ENCODE peak calls at places on chromosome 10, in five cellular contexts. One of them, this sample, is unnamed.

GRCh38 chr10:71777213-71777985 is 4.1 kb upstream of the VSIR start:
- DNase-seq in GM13976: no peak
- DNase-seq in astrocyte of the spinal cord: no peak
- DNase-seq in fibroblast of villous mesenchyme: no peak
- DNase-seq in IMR-90: no peak
- DNase-seq in this sample: peak; percentile 44

GRCh38 chr10:105189464-105189800 is 548.3 kb downstream of the SORCS3 start:
- DNase-seq in fibroblast of villous mesenchyme: no peak
- DNase-seq in GM13976: no peak
- DNase-seq in astrocyte of the spinal cord: peak; percentile 68
- DNase-seq in IMR-90: no peak
- DNase-seq in this sample: no peak

GRCh38 chr10:73586583-73586984 is 4.6 kb downstream of the USP54 start:
- DNase-seq in IMR-90: peak; percentile 84
- DNase-seq in astrocyte of the spinal cord: peak; percentile 79
- DNase-seq in fibroblast of villous mesenchyme: peak; percentile 92
- DNase-seq in GM13976: no peak
- DNase-seq in this sample: peak; percentile 86

GRCh38 chr10:73922007-73922863 is 11.3 kb downstream of the PLAU start:
- DNase-seq in GM13976: peak; percentile 62
- DNase-seq in astrocyte of the spinal cord: no peak
- DNase-seq in IMR-90: no peak
- DNase-seq in fibroblast of villous mesenchyme: peak; percentile 39
- DNase-seq in this sample: no peak

GRCh38 chr10:46248651-46249131 is 38.1 kb upstream of the ANTXRL start:
- DNase-seq in GM13976: no peak
- DNase-seq in astrocyte of the spinal cord: no peak
- DNase-seq in IMR-90: no peak
- DNase-seq in fibroblast of villous mesenchyme: no peak
- DNase-seq in this sample: no peak

GRCh38 chr10:73781879-73782748 is at the start of gene CHCHD1:
- DNase-seq in GM13976: peak; percentile 92
- DNase-seq in fibroblast of villous mesenchyme: peak; percentile 92
- DNase-seq in IMR-90: peak; percentile 85
- DNase-seq in astrocyte of the spinal cord: peak; percentile 89
- DNase-seq in this sample: peak; percentile 98

GRCh38 chr10:91462423-91462822 is 52.3 kb downstream of the HECTD2 start:
- DNase-seq in GM13976: no peak
- DNase-seq in fibroblast of villous mesenchyme: peak; percentile 51
- DNase-seq in IMR-90: peak; percentile 42
- DNase-seq in astrocyte of the spinal cord: peak; percentile 22
- DNase-seq in this sample: no peak

GRCh38 chr10:110410329-110411046 is 87.2 kb upstream of the DUSP5 start:
- DNase-seq in fibroblast of villous mesenchyme: peak; percentile 92
- DNase-seq in IMR-90: peak; percentile 98
- DNase-seq in GM13976: no peak
- DNase-seq in astrocyte of the spinal cord: peak; percentile 93
- DNase-seq in this sample: peak; percentile 94

GRCh38 chr10:116721991-116722392 is 20.4 kb downstream of the HSPA12A start:
- DNase-seq in astrocyte of the spinal cord: peak; percentile 41
- DNase-seq in IMR-90: peak; percentile 78
- DNase-seq in fibroblast of villous mesenchyme: peak; percentile 64
- DNase-seq in GM13976: no peak
- DNase-seq in this sample: no peak

GRCh38 chr10:126468876-126469643 is 80.8 kb upstream of the ADAM12 start:
- DNase-seq in astrocyte of the spinal cord: peak; percentile 92
- DNase-seq in IMR-90: no peak
- DNase-seq in fibroblast of villous mesenchyme: peak; percentile 49
- DNase-seq in GM13976: no peak
- DNase-seq in this sample: no peak

GRCh38 chr10:110348351-110348750 is 43.6 kb upstream of the SMNDC1 start:
- DNase-seq in GM13976: no peak
- DNase-seq in astrocyte of the spinal cord: no peak
- DNase-seq in IMR-90: no peak
- DNase-seq in fibroblast of villous mesenchyme: no peak
- DNase-seq in this sample: no peak

GRCh38 chr10:23293145-23293724 is 51.4 kb downstream of the C10orf67 start:
- DNase-seq in astrocyte of the spinal cord: peak; percentile 11
- DNase-seq in GM13976: peak; percentile 52
- DNase-seq in fibroblast of villous mesenchyme: peak; percentile 39
- DNase-seq in IMR-90: peak; percentile 9
- DNase-seq in this sample: no peak

GRCh38 chr10:103851261-103851660 is 4.1 kb downstream of the SH3PXD2A start:
- DNase-seq in astrocyte of the spinal cord: no peak
- DNase-seq in fibroblast of villous mesenchyme: no peak
- DNase-seq in IMR-90: no peak
- DNase-seq in GM13976: no peak
- DNase-seq in this sample: no peak

GRCh38 chr10:42932735-42933453 is 144.0 kb upstream of the RET start:
- DNase-seq in IMR-90: no peak
- DNase-seq in fibroblast of villous mesenchyme: no peak
- DNase-seq in GM13976: peak; percentile 27
- DNase-seq in astrocyte of the spinal cord: no peak
- DNase-seq in this sample: peak; percentile 55

GRCh38 chr10:34526758-34527730 is 288.1 kb downstream of the PARD3 start:
- DNase-seq in IMR-90: peak; percentile 98
- DNase-seq in astrocyte of the spinal cord: peak; percentile 95
- DNase-seq in fibroblast of villous mesenchyme: peak; percentile 94
- DNase-seq in GM13976: no peak
- DNase-seq in this sample: peak; percentile 42
- TF ChIP-seq CTCF in IMR-90: peak; percentile 57
- TF ChIP-seq CTCF in astrocyte of the spinal cord: peak; percentile 31
- TF ChIP-seq CTCF in fibroblast of villous mesenchyme: peak; percentile 35
- TF ChIP-seq CTCF in GM13976: peak; percentile 7
- TF ChIP-seq CTCF in this sample: peak; percentile 46

DNA sequence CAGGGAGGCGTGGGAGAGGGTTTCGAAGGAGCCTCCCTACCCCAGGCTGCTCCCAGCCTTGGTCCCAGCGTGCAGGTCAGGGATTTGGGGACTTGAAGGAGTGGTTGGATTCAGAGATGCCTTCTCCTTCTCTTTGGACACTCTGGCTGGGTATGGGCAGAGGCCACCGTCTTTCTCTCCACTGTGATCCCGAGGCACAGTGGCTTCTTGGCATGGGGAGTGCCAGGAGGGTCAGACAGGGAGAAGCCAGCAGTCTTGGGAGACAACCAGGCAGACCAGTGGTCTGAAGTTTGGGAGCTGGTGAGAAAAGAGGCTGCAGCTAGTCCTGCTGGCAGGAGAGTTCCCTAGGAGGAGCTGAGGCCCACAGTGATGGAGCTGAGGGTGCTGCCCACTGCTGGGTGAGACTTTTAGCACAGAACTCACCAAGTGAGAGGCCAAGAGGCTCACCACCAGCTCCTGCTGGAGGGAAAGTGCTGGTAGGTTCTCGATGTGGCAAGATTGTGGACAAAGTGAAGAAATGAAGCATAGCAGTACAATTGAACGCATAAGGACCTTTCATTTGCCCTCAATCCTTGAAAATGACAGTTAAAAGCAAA is 35.2 kb upstream of the WDFY4 start:
- DNase-seq in GM13976: no peak
- DNase-seq in fibroblast of villous mesenchyme: no peak
- DNase-seq in astrocyte of the spinal cord: no peak
- DNase-seq in IMR-90: no peak
- DNase-seq in this sample: peak; percentile 35
- TF ChIP-seq CTCF in GM13976: no peak
- TF ChIP-seq CTCF in fibroblast of villous mesenchyme: peak; percentile 27
- TF ChIP-seq CTCF in astrocyte of the spinal cord: peak; percentile 23
- TF ChIP-seq CTCF in IMR-90: no peak
- TF ChIP-seq CTCF in this sample: peak; percentile 46

GRCh38 chr10:123585477-123586445 is 80.4 kb upstream of the GPR26 start:
- DNase-seq in fibroblast of villous mesenchyme: no peak
- DNase-seq in GM13976: no peak
- DNase-seq in IMR-90: no peak
- DNase-seq in astrocyte of the spinal cord: no peak
- DNase-seq in this sample: no peak
- TF ChIP-seq CTCF in fibroblast of villous mesenchyme: no peak
- TF ChIP-seq CTCF in GM13976: no peak
- TF ChIP-seq CTCF in IMR-90: no peak
- TF ChIP-seq CTCF in astrocyte of the spinal cord: no peak
- TF ChIP-seq CTCF in this sample: no peak

GRCh38 chr10:87794285-87794684 is 23.7 kb downstream of the ATAD1 start:
- DNase-seq in IMR-90: no peak
- DNase-seq in astrocyte of the spinal cord: no peak
- DNase-seq in GM13976: peak; percentile 16
- DNase-seq in fibroblast of villous mesenchyme: no peak
- DNase-seq in this sample: no peak

GRCh38 chr10:87786421-87786820 is 31.6 kb downstream of the ATAD1 start:
- DNase-seq in GM13976: no peak
- DNase-seq in IMR-90: no peak
- DNase-seq in fibroblast of villous mesenchyme: no peak
- DNase-seq in astrocyte of the spinal cord: no peak
- DNase-seq in this sample: no peak

GRCh38 chr10:87790185-87790584 is 27.8 kb downstream of the ATAD1 start:
- DNase-seq in astrocyte of the spinal cord: no peak
- DNase-seq in GM13976: no peak
- DNase-seq in IMR-90: no peak
- DNase-seq in fibroblast of villous mesenchyme: no peak
- DNase-seq in this sample: no peak
- TF ChIP-seq CTCF in astrocyte of the spinal cord: no peak
- TF ChIP-seq CTCF in GM13976: no peak
- TF ChIP-seq CTCF in IMR-90: no peak
- TF ChIP-seq CTCF in fibroblast of villous mesenchyme: no peak
- TF ChIP-seq CTCF in this sample: no peak

DNA sequence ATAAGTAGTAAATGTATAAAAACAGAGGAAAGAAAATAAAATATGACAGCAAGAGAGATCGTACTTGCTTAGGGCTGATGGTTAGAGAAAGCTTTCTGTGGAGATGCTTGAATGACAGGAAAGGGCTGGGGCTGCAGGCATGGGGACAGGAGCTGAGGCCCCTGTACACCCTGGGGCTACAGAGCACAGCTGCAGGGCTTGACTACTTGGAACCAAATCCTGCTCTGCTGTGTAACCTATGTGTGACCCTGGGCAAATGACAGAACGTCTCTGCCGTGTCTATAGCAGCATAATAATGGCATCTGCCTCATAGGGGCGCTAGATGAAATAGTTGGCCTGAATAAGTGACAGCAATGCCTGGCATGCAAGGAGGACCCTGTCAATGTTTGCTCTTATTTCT is 254.1 kb downstream of the USP6NL start:
- DNase-seq in GM13976: no peak
- DNase-seq in IMR-90: no peak
- DNase-seq in fibroblast of villous mesenchyme: no peak
- DNase-seq in astrocyte of the spinal cord: no peak
- DNase-seq in this sample: no peak
- TF ChIP-seq CTCF in GM13976: no peak
- TF ChIP-seq CTCF in IMR-90: no peak
- TF ChIP-seq CTCF in fibroblast of villous mesenchyme: no peak
- TF ChIP-seq CTCF in astrocyte of the spinal cord: no peak
- TF ChIP-seq CTCF in this sample: no peak

GRCh38 chr10:93917814-93918213 is 24.0 kb downstream of the SLC35G1 start:
- DNase-seq in fibroblast of villous mesenchyme: no peak
- DNase-seq in astrocyte of the spinal cord: no peak
- DNase-seq in GM13976: no peak
- DNase-seq in IMR-90: no peak
- DNase-seq in this sample: no peak

GRCh38 chr10:93916257-93917063 is 22.7 kb downstream of the SLC35G1 start:
- DNase-seq in fibroblast of villous mesenchyme: peak; percentile 34
- DNase-seq in astrocyte of the spinal cord: peak; percentile 61
- DNase-seq in IMR-90: peak; percentile 52
- DNase-seq in GM13976: no peak
- DNase-seq in this sample: no peak

GRCh38 chr10:93926613-93927012 is 32.8 kb downstream of the SLC35G1 start:
- DNase-seq in fibroblast of villous mesenchyme: no peak
- DNase-seq in astrocyte of the spinal cord: no peak
- DNase-seq in IMR-90: peak; percentile 7
- DNase-seq in GM13976: no peak
- DNase-seq in this sample: no peak

GRCh38 chr10:93917064-93917391 is 23.2 kb downstream of the SLC35G1 start:
- DNase-seq in IMR-90: no peak
- DNase-seq in astrocyte of the spinal cord: no peak
- DNase-seq in GM13976: no peak
- DNase-seq in fibroblast of villous mesenchyme: no peak
- DNase-seq in this sample: no peak

DNA sequence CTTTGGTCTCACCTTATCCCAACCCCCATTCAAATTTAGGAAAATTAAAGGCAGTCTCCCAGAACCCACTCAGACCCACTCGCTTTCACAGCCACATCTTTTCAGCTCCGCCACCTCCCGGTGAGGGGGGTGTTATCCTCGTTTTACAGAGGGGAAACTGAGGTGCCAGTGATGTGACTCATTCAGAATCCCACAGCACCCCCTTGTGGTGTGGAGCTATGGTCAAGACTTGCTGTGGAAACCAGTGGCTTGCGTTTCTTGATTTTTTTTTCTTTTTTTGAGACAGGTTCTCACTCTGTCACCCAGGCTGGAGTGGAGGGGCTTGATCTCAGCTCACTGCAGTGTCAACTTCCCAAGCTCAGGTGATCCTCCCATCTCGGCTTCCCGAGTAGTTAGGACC is 27.6 kb downstream of the SLC35G1 start:
- DNase-seq in IMR-90: no peak
- DNase-seq in astrocyte of the spinal cord: no peak
- DNase-seq in fibroblast of villous mesenchyme: peak; percentile 7
- DNase-seq in GM13976: peak; percentile 12
- DNase-seq in this sample: no peak
- TF ChIP-seq CTCF in IMR-90: peak; percentile 14
- TF ChIP-seq CTCF in astrocyte of the spinal cord: peak; percentile 39
- TF ChIP-seq CTCF in fibroblast of villous mesenchyme: peak; percentile 48
- TF ChIP-seq CTCF in GM13976: peak; percentile 58
- TF ChIP-seq CTCF in this sample: peak; percentile 40

GRCh38 chr10:62233494-62234283 is 35.0 kb downstream of the RTKN2 start:
- DNase-seq in GM13976: no peak
- DNase-seq in IMR-90: peak; percentile 25
- DNase-seq in fibroblast of villous mesenchyme: peak; percentile 25
- DNase-seq in astrocyte of the spinal cord: no peak
- DNase-seq in this sample: no peak

GRCh38 chr10:62234284-62234605 is 34.4 kb downstream of the RTKN2 start:
- DNase-seq in GM13976: no peak
- DNase-seq in astrocyte of the spinal cord: no peak
- DNase-seq in fibroblast of villous mesenchyme: no peak
- DNase-seq in IMR-90: no peak
- DNase-seq in this sample: no peak

GRCh38 chr10:62231805-62232204 is 36.8 kb downstream of the RTKN2 start:
- DNase-seq in astrocyte of the spinal cord: no peak
- DNase-seq in fibroblast of villous mesenchyme: no peak
- DNase-seq in IMR-90: no peak
- DNase-seq in GM13976: no peak
- DNase-seq in this sample: no peak

GRCh38 chr10:62230344-62231138 is 38.1 kb downstream of the RTKN2 start:
- DNase-seq in IMR-90: peak; percentile 22
- DNase-seq in GM13976: no peak
- DNase-seq in fibroblast of villous mesenchyme: no peak
- DNase-seq in astrocyte of the spinal cord: peak; percentile 44
- DNase-seq in this sample: peak; percentile 39

DNA sequence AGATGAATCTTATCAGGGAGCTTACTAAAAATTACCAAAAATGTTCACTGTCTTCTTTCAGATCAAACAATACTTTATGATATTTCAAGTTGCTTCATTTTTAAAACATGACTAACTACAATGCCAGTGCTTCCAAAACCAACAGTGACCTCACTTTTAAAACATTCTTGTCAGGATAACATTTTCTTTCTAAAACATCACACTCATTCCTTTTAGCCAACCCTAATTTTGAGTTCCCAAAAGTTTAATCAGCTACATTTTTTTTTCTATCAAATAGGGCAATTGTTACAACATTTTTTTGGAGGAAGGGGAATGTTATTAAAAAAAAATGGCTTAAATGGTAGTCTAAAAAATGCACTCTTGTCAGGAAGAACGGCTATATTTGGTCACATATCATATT is 37.3 kb downstream of the RTKN2 start:
- DNase-seq in GM13976: no peak
- DNase-seq in fibroblast of villous mesenchyme: peak; percentile 58
- DNase-seq in astrocyte of the spinal cord: peak; percentile 83
- DNase-seq in IMR-90: peak; percentile 92
- DNase-seq in this sample: peak; percentile 46
- TF ChIP-seq CTCF in GM13976: no peak
- TF ChIP-seq CTCF in fibroblast of villous mesenchyme: no peak
- TF ChIP-seq CTCF in astrocyte of the spinal cord: no peak
- TF ChIP-seq CTCF in IMR-90: no peak
- TF ChIP-seq CTCF in this sample: no peak

GRCh38 chr10:114879541-114880158 is 58.1 kb downstream of the FHIP2A start:
- DNase-seq in astrocyte of the spinal cord: no peak
- DNase-seq in fibroblast of villous mesenchyme: no peak
- DNase-seq in GM13976: peak; percentile 55
- DNase-seq in IMR-90: peak; percentile 16
- DNase-seq in this sample: no peak
- TF ChIP-seq CTCF in astrocyte of the spinal cord: peak; percentile 78
- TF ChIP-seq CTCF in fibroblast of villous mesenchyme: peak; percentile 62
- TF ChIP-seq CTCF in GM13976: peak; percentile 77
- TF ChIP-seq CTCF in IMR-90: peak; percentile 49
- TF ChIP-seq CTCF in this sample: peak; percentile 76

This sample was measured in osteoblast.